ENCODE peak calls at places on chromosomes 1 and 21, in six cellular contexts. C, J, P, A, T and H are unnamed samples.
A peak's percentile ranks its signal among the peaks of the same experiment; 100 is the strongest.

GRCh38 chr1:4215391-4215790 is 315.3 kb upstream of the C1orf174 start:
- DNase-seq in C (no peak), J (no peak), P (no peak), A (no peak), T (no peak), H (no peak)

GRCh38 chr21:23639726-23640125 is 1967.6 kb downstream of the MRPL39 start:
- DNase-seq in C (no peak), J (no peak), P (no peak), A (no peak), T (peak; percentile 37), H (no peak)

GRCh38 chr1:230128569-230129269 is 61.7 kb downstream of the GALNT2 start:
- DNase-seq in C (no peak), J (no peak), P (no peak), A (peak; percentile 55), T (no peak), H (no peak)

GRCh38 chr1:183331095-183331742 is 87.0 kb downstream of the NMNAT2 start:
- DNase-seq in C (peak; percentile 40), J (peak; percentile 62), P (no peak), A (peak; percentile 5), T (no peak), H (no peak)

GRCh38 chr21:44765231-44766013 is 36.2 kb downstream of the UBE2G2 start:
- DNase-seq in C (peak; percentile 68), J (no peak), P (no peak), A (peak; percentile 33), T (peak; percentile 88), H (peak; percentile 72)

GRCh38 chr1:117237701-117238413 is 27.1 kb upstream of the VTCN1 start:
- DNase-seq in C (no peak), J (no peak), P (no peak), A (peak; percentile 61), T (peak; percentile 15), H (no peak)

GRCh38 chr1:36304970-36305914 is 926 bp upstream of the SH3D21 start:
- DNase-seq in C (no peak), J (no peak), P (no peak), A (peak; percentile 14), T (no peak), H (no peak)

GRCh38 chr1:83029050-83029449 is 969.9 kb downstream of the TTLL7 start:
- DNase-seq in C (no peak), J (peak; percentile 30), P (no peak), A (no peak), T (no peak), H (no peak)

GRCh38 chr1:161952603-161953172 is 71.0 kb downstream of the OLFML2B start:
- DNase-seq in C (no peak), J (no peak), P (no peak), A (peak; percentile 37), T (no peak), H (no peak)

GRCh38 chr1:91020486-91020885 is 1.3 kb downstream of the ZNF644 start:
- DNase-seq in C (no peak), J (no peak), P (no peak), A (peak; percentile 48), T (no peak), H (no peak)

GRCh38 chr1:51686450-51686849 is 69.6 kb downstream of the OSBPL9 start:
- DNase-seq in C (no peak), J (no peak), P (no peak), A (peak; percentile 89), T (peak; percentile 79), H (no peak)

GRCh38 chr1:181855380-181855779 is 206.1 kb downstream of the ZNF648 start:
- DNase-seq in C (no peak), J (no peak), P (no peak), A (no peak), T (peak; percentile 25), H (no peak)

GRCh38 chr1:181858135-181858534 is 203.4 kb downstream of the ZNF648 start:
- DNase-seq in C (no peak), J (no peak), P (no peak), A (no peak), T (no peak), H (no peak)
- TF ChIP-seq EZH2phosphoT487 in C (no peak), J (no peak), P (no peak), A (no peak), T (no peak), H (no peak)

GRCh38 chr1:43388613-43389012 is 987 bp downstream of the MED8 start:
- DNase-seq in C (no peak), J (no peak), P (no peak), A (peak; percentile 44), T (no peak), H (no peak)
- H3K9ac ChIP-seq in C (peak overlapping the region; percentile 84), J (no peak overlapping the region), P (peak overlapping the region; percentile 73), A (peak overlapping the region; percentile 98), T (peak overlapping the region; percentile 84), H (peak overlapping the region; percentile 82)

DNA sequence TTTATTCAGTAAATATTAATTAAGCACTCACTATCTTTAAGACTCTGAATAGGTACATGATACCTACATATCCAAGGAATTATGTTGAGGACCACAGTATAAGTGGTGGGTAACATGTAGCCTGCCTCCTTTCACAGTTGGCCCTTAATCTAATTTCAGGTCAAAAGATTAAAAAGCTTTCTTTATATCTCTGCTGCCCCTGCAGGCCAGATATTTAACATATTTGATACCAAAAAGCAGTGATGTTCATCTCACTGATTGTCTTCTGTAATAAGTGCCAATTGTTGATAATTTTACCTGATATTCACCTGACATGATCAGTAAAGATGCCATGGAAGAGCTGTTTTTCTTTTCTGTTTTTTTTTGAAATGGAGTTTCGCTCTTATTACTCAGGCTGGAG is 36.5 kb downstream of the RLF start:
- DNase-seq in C (peak; percentile 44), J (no peak), P (no peak), A (peak; percentile 10), T (peak; percentile 10), H (no peak)
- TF ChIP-seq EZH2phosphoT487 in C (no peak), J (no peak), P (no peak), A (no peak), T (no peak), H (no peak)

GRCh38 chr1:78052685-78053433 is 7.1 kb downstream of the GIPC2 start:
- DNase-seq in C (no peak), J (no peak), P (no peak), A (no peak), T (no peak), H (no peak)

GRCh38 chr1:78053498-78053897 is 7.7 kb downstream of the GIPC2 start:
- DNase-seq in C (no peak), J (no peak), P (no peak), A (no peak), T (no peak), H (no peak)

GRCh38 chr1:78055565-78056132 is 9.9 kb downstream of the GIPC2 start:
- DNase-seq in C (no peak), J (no peak), P (no peak), A (no peak), T (no peak), H (no peak)

GRCh38 chr1:78054559-78054958 is 8.8 kb downstream of the GIPC2 start:
- DNase-seq in C (no peak), J (no peak), P (no peak), A (peak; percentile 31), T (no peak), H (no peak)

GRCh38 chr1:78054972-78055371 is 9.2 kb downstream of the GIPC2 start:
- DNase-seq in C (no peak), J (no peak), P (no peak), A (no peak), T (no peak), H (no peak)
- H3K9ac ChIP-seq in C (no peak overlapping the region), J (no peak overlapping the region), P (no peak overlapping the region), A (no peak overlapping the region), T (no peak overlapping the region), H (no peak overlapping the region)

DNA sequence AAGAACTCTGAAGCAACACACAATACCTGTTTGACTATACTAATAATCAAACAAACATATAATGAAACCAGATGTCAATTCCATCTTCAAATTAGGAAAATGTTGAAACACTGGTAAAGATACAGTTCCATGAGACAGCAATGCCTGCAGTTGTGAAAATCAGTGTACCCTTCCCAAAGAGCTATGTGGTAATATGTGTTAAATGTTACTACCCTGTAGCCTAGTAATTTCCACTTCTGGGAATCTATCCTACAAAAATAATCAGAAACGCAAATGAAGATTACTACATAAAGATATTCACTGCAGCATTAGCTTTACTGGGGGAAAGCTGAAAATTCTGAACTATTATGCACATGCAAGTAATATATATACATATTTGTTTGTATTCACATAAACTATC is 16.9 kb downstream of the GLIS1 start:
- DNase-seq in C (no peak), J (no peak), P (no peak), A (no peak), T (no peak), H (no peak)
- TF ChIP-seq EZH2phosphoT487 in C (no peak), J (no peak), P (no peak), A (no peak), T (no peak), H (no peak)

GRCh38 chr1:201499795-201500669 is 6.9 kb downstream of the CSRP1 start:
- DNase-seq in C (no peak), J (peak; percentile 34), P (no peak), A (peak; percentile 14), T (no peak), H (no peak)
- H3K9ac ChIP-seq in C (no peak overlapping the region), J (no peak overlapping the region), P (no peak overlapping the region), A (no peak overlapping the region), T (no peak overlapping the region), H (no peak overlapping the region)